ENCODE peak calls at places on chromosome 5, in four cellular contexts. One of them, this sample, is unnamed.

GRCh38 chr5:9681706-9682105 is 51.6 kb upstream of the TAS2R1 start:
- DNase-seq in nephron progenitor cell: no peak
- DNase-seq in epithelial cell of esophagus: no peak
- DNase-seq in colonic mucosa: no peak
- DNase-seq in this sample: no peak

GRCh38 chr5:52875827-52876226 is 88.1 kb downstream of the ITGA1 start:
- DNase-seq in nephron progenitor cell: no peak
- DNase-seq in epithelial cell of esophagus: no peak
- DNase-seq in colonic mucosa: no peak
- DNase-seq in this sample: no peak

GRCh38 chr5:76074487-76074886 is 8.7 kb upstream of the SV2C start:
- DNase-seq in nephron progenitor cell: peak
- DNase-seq in epithelial cell of esophagus: no peak
- DNase-seq in colonic mucosa: peak
- DNase-seq in this sample: no peak

GRCh38 chr5:170293273-170293672 is 4.3 kb downstream of the LCP2 start:
- DNase-seq in nephron progenitor cell: no peak
- DNase-seq in epithelial cell of esophagus: no peak
- DNase-seq in colonic mucosa: peak
- DNase-seq in this sample: no peak

GRCh38 chr5:14471557-14471956 is 110.0 kb upstream of the OTULINL start:
- DNase-seq in nephron progenitor cell: no peak
- DNase-seq in epithelial cell of esophagus: no peak
- DNase-seq in colonic mucosa: no peak
- DNase-seq in this sample: no peak

GRCh38 chr5:127950707-127951356 is 132.7 kb upstream of the SLC12A2 start:
- DNase-seq in nephron progenitor cell: no peak
- DNase-seq in epithelial cell of esophagus: no peak
- DNase-seq in colonic mucosa: no peak
- DNase-seq in this sample: no peak

GRCh38 chr5:83764101-83764500 is 43.4 kb upstream of the HAPLN1 start:
- DNase-seq in nephron progenitor cell: no peak
- DNase-seq in epithelial cell of esophagus: no peak
- DNase-seq in colonic mucosa: no peak
- DNase-seq in this sample: no peak

GRCh38 chr5:179209359-179210150 is 135.7 kb downstream of the ADAMTS2 start:
- DNase-seq in nephron progenitor cell: no peak
- DNase-seq in epithelial cell of esophagus: no peak
- DNase-seq in colonic mucosa: no peak
- DNase-seq in this sample: no peak

GRCh38 chr5:389197-389821 is 53.7 kb upstream of the EXOC3 start:
- DNase-seq in nephron progenitor cell: no peak
- DNase-seq in epithelial cell of esophagus: no peak
- DNase-seq in colonic mucosa: peak
- DNase-seq in this sample: peak

GRCh38 chr5:15645376-15645775 is 145.4 kb downstream of the FBXL7 start:
- DNase-seq in nephron progenitor cell: no peak
- DNase-seq in epithelial cell of esophagus: peak
- DNase-seq in colonic mucosa: no peak
- DNase-seq in this sample: no peak

GRCh38 chr5:173329370-173330150 is 1.3 kb upstream of the STC2 start:
- DNase-seq in nephron progenitor cell: peak
- DNase-seq in epithelial cell of esophagus: peak
- DNase-seq in colonic mucosa: no peak
- DNase-seq in this sample: peak

GRCh38 chr5:110855961-110856360 is 117.2 kb downstream of the SLC25A46 start:
- DNase-seq in nephron progenitor cell: no peak
- DNase-seq in epithelial cell of esophagus: no peak
- DNase-seq in colonic mucosa: no peak
- DNase-seq in this sample: no peak

GRCh38 chr5:1239514-1240251 is 14.5 kb downstream of the SLC6A18 start:
- DNase-seq in nephron progenitor cell: no peak
- DNase-seq in epithelial cell of esophagus: no peak
- DNase-seq in colonic mucosa: peak
- DNase-seq in this sample: no peak

GRCh38 chr5:13278148-13278547 is 666.3 kb downstream of the DNAH5 start:
- DNase-seq in nephron progenitor cell: no peak
- DNase-seq in epithelial cell of esophagus: no peak
- DNase-seq in colonic mucosa: no peak
- DNase-seq in this sample: no peak
- TF ChIP-seq CTCF in nephron progenitor cell: peak
- TF ChIP-seq CTCF in epithelial cell of esophagus: peak
- TF ChIP-seq CTCF in colonic mucosa: no peak
- TF ChIP-seq CTCF in this sample: peak

GRCh38 chr5:139642213-139642612 is 5.9 kb upstream of the CXXC5 start:
- DNase-seq in nephron progenitor cell: no peak
- DNase-seq in epithelial cell of esophagus: no peak
- DNase-seq in colonic mucosa: peak
- DNase-seq in this sample: peak
- TF ChIP-seq CTCF in nephron progenitor cell: no peak
- TF ChIP-seq CTCF in epithelial cell of esophagus: no peak
- TF ChIP-seq CTCF in colonic mucosa: no peak
- TF ChIP-seq CTCF in this sample: no peak

GRCh38 chr5:92559743-92560142 is 1021.3 kb downstream of the NR2F1-AS1 start:
- DNase-seq in nephron progenitor cell: no peak
- DNase-seq in epithelial cell of esophagus: peak
- DNase-seq in colonic mucosa: no peak
- DNase-seq in this sample: no peak
- TF ChIP-seq CTCF in nephron progenitor cell: no peak
- TF ChIP-seq CTCF in epithelial cell of esophagus: peak
- TF ChIP-seq CTCF in colonic mucosa: no peak
- TF ChIP-seq CTCF in this sample: no peak

DNA sequence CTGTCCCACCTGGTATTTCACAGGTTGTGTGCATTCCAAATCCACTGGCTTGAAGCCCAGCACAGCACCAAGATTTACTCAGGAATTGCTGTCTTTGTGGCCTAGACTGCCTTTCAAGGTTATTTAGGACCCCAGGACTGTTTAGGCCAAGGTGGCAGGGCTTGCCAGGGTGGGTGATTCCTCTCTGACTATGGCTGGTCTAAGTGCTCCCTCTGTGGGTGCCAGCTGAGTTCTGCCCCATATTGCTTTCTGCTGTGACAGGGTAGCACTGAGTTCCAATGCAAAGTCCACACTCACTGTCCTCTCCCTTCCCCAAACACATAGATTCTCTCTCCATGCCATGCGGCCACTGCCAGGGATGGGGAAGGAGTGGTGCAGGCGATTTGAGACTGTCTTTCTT is 318.2 kb downstream of the EFNA5 start:
- DNase-seq in nephron progenitor cell: no peak
- DNase-seq in epithelial cell of esophagus: no peak
- DNase-seq in colonic mucosa: no peak
- DNase-seq in this sample: no peak
- TF ChIP-seq CTCF in nephron progenitor cell: no peak
- TF ChIP-seq CTCF in epithelial cell of esophagus: no peak
- TF ChIP-seq CTCF in colonic mucosa: no peak
- TF ChIP-seq CTCF in this sample: no peak

GRCh38 chr5:34903260-34903659 is 12.0 kb downstream of the RAD1 start:
- DNase-seq in nephron progenitor cell: no peak
- DNase-seq in epithelial cell of esophagus: no peak
- DNase-seq in colonic mucosa: no peak
- DNase-seq in this sample: no peak

GRCh38 chr5:34900660-34901059 is 14.6 kb downstream of the RAD1 start:
- DNase-seq in nephron progenitor cell: no peak
- DNase-seq in epithelial cell of esophagus: no peak
- DNase-seq in colonic mucosa: no peak
- DNase-seq in this sample: no peak

GRCh38 chr5:34905564-34905963 is 9.7 kb downstream of the RAD1 start:
- DNase-seq in nephron progenitor cell: no peak
- DNase-seq in epithelial cell of esophagus: peak
- DNase-seq in colonic mucosa: no peak
- DNase-seq in this sample: no peak
- TF ChIP-seq CTCF in nephron progenitor cell: peak
- TF ChIP-seq CTCF in epithelial cell of esophagus: peak
- TF ChIP-seq CTCF in colonic mucosa: no peak
- TF ChIP-seq CTCF in this sample: peak

DNA sequence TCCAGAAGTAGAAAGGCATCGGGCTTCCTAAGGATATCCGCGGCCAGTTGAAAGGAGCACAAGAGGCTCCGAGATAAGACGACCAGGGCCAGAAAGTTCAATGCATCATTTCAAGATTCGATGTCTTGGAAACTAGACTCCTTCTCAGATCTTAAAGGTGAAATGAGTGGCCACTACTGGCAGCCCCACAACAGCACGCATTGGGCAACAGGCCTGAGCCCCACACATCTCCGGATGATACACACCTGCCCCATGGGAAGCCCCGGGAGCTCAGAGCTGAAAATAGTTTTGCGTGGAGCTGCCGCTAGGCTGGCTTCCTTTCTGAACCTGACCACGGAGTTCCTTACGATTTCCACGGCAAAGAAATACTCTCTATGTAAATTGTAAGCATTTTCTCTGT is 204.0 kb downstream of the RAB3C start:
- DNase-seq in nephron progenitor cell: no peak
- DNase-seq in epithelial cell of esophagus: no peak
- DNase-seq in colonic mucosa: no peak
- DNase-seq in this sample: no peak
- TF ChIP-seq CTCF in nephron progenitor cell: no peak
- TF ChIP-seq CTCF in epithelial cell of esophagus: no peak
- TF ChIP-seq CTCF in colonic mucosa: no peak
- TF ChIP-seq CTCF in this sample: no peak

GRCh38 chr5:98767563-98767962 is 5.9 kb upstream of the RGMB start:
- DNase-seq in nephron progenitor cell: no peak
- DNase-seq in epithelial cell of esophagus: no peak
- DNase-seq in colonic mucosa: no peak
- DNase-seq in this sample: no peak

GRCh38 chr5:98769006-98769255 is 4.5 kb upstream of the RGMB start:
- DNase-seq in nephron progenitor cell: peak
- DNase-seq in epithelial cell of esophagus: no peak
- DNase-seq in colonic mucosa: peak
- DNase-seq in this sample: peak

GRCh38 chr5:98770158-98770910 is 3.1 kb upstream of the RGMB start:
- DNase-seq in nephron progenitor cell: peak
- DNase-seq in epithelial cell of esophagus: peak
- DNase-seq in colonic mucosa: peak
- DNase-seq in this sample: peak

GRCh38 chr5:98769256-98770157 is 4.0 kb upstream of the RGMB start:
- DNase-seq in nephron progenitor cell: peak
- DNase-seq in epithelial cell of esophagus: peak
- DNase-seq in colonic mucosa: peak
- DNase-seq in this sample: peak

GRCh38 chr5:98768160-98769005 is 5.1 kb upstream of the RGMB start:
- DNase-seq in nephron progenitor cell: peak
- DNase-seq in epithelial cell of esophagus: peak
- DNase-seq in colonic mucosa: peak
- DNase-seq in this sample: peak
- TF ChIP-seq CTCF in nephron progenitor cell: peak
- TF ChIP-seq CTCF in epithelial cell of esophagus: peak
- TF ChIP-seq CTCF in colonic mucosa: peak
- TF ChIP-seq CTCF in this sample: peak

DNA sequence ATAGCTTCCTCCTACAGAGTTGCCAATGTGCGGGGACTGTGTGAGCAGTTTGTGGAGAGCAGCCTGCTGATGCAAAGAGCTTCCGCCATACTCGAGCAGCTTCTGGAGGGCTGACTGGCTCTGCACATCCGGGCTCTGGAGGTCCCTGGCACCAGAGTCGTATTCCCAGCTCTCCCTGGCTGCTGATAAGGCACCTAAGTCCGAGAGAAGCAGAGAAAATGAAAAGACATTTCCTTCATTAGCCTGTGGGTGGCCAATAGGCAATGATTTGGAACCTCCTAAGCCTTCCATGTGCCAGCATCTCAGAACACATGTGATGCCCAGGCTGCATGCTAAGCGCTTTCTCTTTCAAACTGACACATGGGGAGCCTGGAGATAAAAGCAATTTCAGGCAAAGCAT is 94.3 kb downstream of the TSSK1B start:
- DNase-seq in nephron progenitor cell: no peak
- DNase-seq in epithelial cell of esophagus: no peak
- DNase-seq in colonic mucosa: no peak
- DNase-seq in this sample: no peak
- TF ChIP-seq CTCF in nephron progenitor cell: no peak
- TF ChIP-seq CTCF in epithelial cell of esophagus: no peak
- TF ChIP-seq CTCF in colonic mucosa: no peak
- TF ChIP-seq CTCF in this sample: no peak

GRCh38 chr5:142012792-142013388 is at the start of gene GNPDA1:
- DNase-seq in nephron progenitor cell: peak
- DNase-seq in epithelial cell of esophagus: peak
- DNase-seq in colonic mucosa: peak
- DNase-seq in this sample: peak

GRCh38 chr5:142013734-142014495 is 1.1 kb upstream of the GNPDA1 start:
- DNase-seq in nephron progenitor cell: no peak
- DNase-seq in epithelial cell of esophagus: peak
- DNase-seq in colonic mucosa: peak
- DNase-seq in this sample: no peak

GRCh38 chr5:142011572-142012185 is 1.1 kb downstream of the GNPDA1 start:
- DNase-seq in nephron progenitor cell: no peak
- DNase-seq in epithelial cell of esophagus: no peak
- DNase-seq in colonic mucosa: no peak
- DNase-seq in this sample: no peak

GRCh38 chr5:142009886-142010285 is 2.9 kb downstream of the GNPDA1 start:
- DNase-seq in nephron progenitor cell: no peak
- DNase-seq in epithelial cell of esophagus: no peak
- DNase-seq in colonic mucosa: no peak
- DNase-seq in this sample: no peak

GRCh38 chr5:142012186-142012785 is 541 bp downstream of the GNPDA1 start:
- DNase-seq in nephron progenitor cell: peak
- DNase-seq in epithelial cell of esophagus: peak
- DNase-seq in colonic mucosa: peak
- DNase-seq in this sample: peak
- TF ChIP-seq CTCF in nephron progenitor cell: peak
- TF ChIP-seq CTCF in epithelial cell of esophagus: peak
- TF ChIP-seq CTCF in colonic mucosa: peak
- TF ChIP-seq CTCF in this sample: peak

DNA sequence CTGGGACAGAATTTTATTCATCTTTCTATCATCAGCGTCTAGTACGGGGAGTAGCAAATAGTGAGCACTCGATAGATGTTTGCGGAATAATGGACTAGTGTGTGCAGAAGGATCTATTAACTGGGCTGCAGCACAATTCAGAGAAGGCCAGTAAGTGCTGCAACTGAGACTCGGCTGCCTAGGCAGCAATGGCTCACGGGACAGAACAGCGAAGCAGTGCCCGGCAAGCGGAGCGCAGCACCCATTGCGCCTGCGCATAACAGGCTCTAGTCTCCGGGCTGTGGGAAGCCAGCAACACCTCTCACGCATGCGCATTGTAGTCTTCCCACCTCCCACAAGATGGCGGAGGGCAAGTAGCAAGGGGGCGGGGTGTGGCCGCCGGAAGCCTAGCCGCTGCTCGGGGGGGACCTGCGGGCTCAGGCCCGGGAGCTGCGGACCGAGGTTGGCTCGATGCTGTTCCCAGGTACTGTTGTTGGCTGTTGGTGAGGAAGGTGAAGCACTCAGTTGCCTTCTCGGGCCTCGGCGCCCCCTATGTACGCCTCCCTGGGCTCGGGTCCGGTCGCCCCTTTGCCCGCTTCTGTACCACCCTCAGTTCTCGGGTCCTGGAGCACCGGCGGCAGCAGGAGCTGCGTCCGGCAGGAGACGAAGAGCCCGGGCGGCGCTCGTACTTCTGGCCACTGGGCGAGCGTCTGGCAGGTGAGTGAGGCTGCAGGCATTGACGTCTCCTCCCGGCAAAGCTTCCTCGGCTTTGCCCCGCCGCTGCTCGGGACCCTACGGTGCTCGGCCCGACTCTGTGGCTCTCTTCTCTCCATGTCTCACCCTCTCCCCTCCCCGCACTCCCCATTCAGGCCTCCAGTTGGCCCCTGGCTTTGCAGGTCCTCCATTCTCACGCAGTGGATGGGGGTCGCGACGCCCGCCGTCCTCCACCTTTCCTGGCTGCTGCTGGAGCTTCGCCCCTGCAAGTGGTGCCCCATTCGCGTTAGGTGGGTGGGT is 30.2 kb upstream of the APC start:
- DNase-seq in nephron progenitor cell: peak
- DNase-seq in epithelial cell of esophagus: peak
- DNase-seq in colonic mucosa: peak
- DNase-seq in this sample: peak
- TF ChIP-seq CTCF in nephron progenitor cell: no peak
- TF ChIP-seq CTCF in epithelial cell of esophagus: no peak
- TF ChIP-seq CTCF in colonic mucosa: no peak
- TF ChIP-seq CTCF in this sample: peak